ENCODE peak calls at places on chromosomes 12 and 14, in six cellular contexts. S, W, B, C, E and P are unnamed samples.

GRCh38 chr12:62848418-62848817 is 86.5 kb downstream of the PPM1H start:
- DNase-seq in S (peak), W (no peak), B (no peak), C (peak), E (no peak), P (no peak)

GRCh38 chr14:96626916-96627315 is 124.7 kb downstream of the PAPOLA start:
- DNase-seq in S (no peak), W (no peak), B (no peak), C (peak), E (no peak), P (no peak)

GRCh38 chr12:106417926-106418910 is 60.7 kb downstream of the POLR3B start:
- DNase-seq in S (no peak), W (no peak), B (no peak), C (peak), E (no peak), P (no peak)

GRCh38 chr14:101791919-101792572 is 30.5 kb downstream of the PPP2R5C start:
- DNase-seq in S (no peak), W (no peak), B (no peak), C (peak), E (no peak), P (no peak)

GRCh38 chr14:100785626-100786025 is 40.3 kb upstream of the MEG3 start:
- DNase-seq in S (no peak), W (no peak), B (no peak), C (no peak), E (no peak), P (no peak)

GRCh38 chr12:27453462-27453861 is 6.9 kb downstream of the SMCO2 start:
- DNase-seq in S (no peak), W (no peak), B (no peak), C (no peak), E (no peak), P (no peak)

GRCh38 chr14:84108746-84109457 is 1421.0 kb upstream of the FLRT2 start:
- DNase-seq in S (no peak), W (no peak), B (no peak), C (no peak), E (no peak), P (no peak)

GRCh38 chr12:119113587-119113986 is 65.1 kb upstream of the HSPB8 start:
- DNase-seq in S (no peak), W (no peak), B (no peak), C (no peak), E (no peak), P (no peak)

GRCh38 chr12:49631336-49631907 is 8.1 kb downstream of the PRPF40B start:
- DNase-seq in S (no peak), W (no peak), B (no peak), C (no peak), E (no peak), P (no peak)

GRCh38 chr12:124904306-124905098 is 9.9 kb downstream of the UBC start:
- DNase-seq in S (no peak), W (no peak), B (no peak), C (peak), E (no peak), P (no peak)

GRCh38 chr14:79629372-79629771 is 581.9 kb downstream of the DIO2 start:
- DNase-seq in S (no peak), W (no peak), B (no peak), C (no peak), E (no peak), P (no peak)

GRCh38 chr14:100336618-100337530 is 13.7 kb downstream of the SLC25A47 start:
- DNase-seq in S (no peak), W (no peak), B (no peak), C (no peak), E (no peak), P (no peak)

GRCh38 chr12:62933871-62934798 is 815 bp downstream of the PPM1H start:
- DNase-seq in S (peak), W (peak), B (no peak), C (peak), E (peak), P (no peak)

GRCh38 chr14:100524933-100525243 is 62.3 kb downstream of the BEGAIN start:
- DNase-seq in S (no peak), W (no peak), B (no peak), C (peak), E (peak), P (no peak)

GRCh38 chr12:77559400-77560074 is 271.2 kb upstream of the NAV3 start:
- DNase-seq in S (no peak), W (no peak), B (no peak), C (no peak), E (no peak), P (no peak)

GRCh38 chr12:90652280-90652679 is 302.7 kb downstream of the CCER1 start:
- DNase-seq in S (no peak), W (no peak), B (no peak), C (no peak), E (no peak), P (no peak)

GRCh38 chr14:51490205-51490604 is 161.5 kb upstream of the FRMD6 start:
- DNase-seq in S (no peak), W (no peak), B (no peak), C (no peak), E (no peak), P (no peak)

GRCh38 chr14:92880851-92881250 is 42.1 kb upstream of the CHGA start:
- DNase-seq in S (no peak), W (no peak), B (no peak), C (peak), E (no peak), P (no peak)

GRCh38 chr12:5718680-5719079 is 226.4 kb downstream of the ANO2 start:
- DNase-seq in S (no peak), W (no peak), B (no peak), C (peak), E (no peak), P (no peak)

GRCh38 chr14:54600685-54601084 is 33.8 kb downstream of the SAMD4A start:
- DNase-seq in S (no peak), W (no peak), B (no peak), C (no peak), E (no peak), P (no peak)

GRCh38 chr12:71070416-71071155 is 87.2 kb downstream of the TSPAN8 start:
- DNase-seq in S (no peak), W (no peak), B (no peak), C (no peak), E (no peak), P (no peak)

GRCh38 chr12:52230364-52231281 is 2.4 kb upstream of the KRT7 start:
- DNase-seq in S (no peak), W (no peak), B (no peak), C (peak), E (no peak), P (no peak)

GRCh38 chr12:52691765-52692150 is 11.6 kb upstream of the KRT1 start:
- DNase-seq in S (no peak), W (no peak), B (no peak), C (no peak), E (no peak), P (no peak)

GRCh38 chr12:48237048-48237630 is 34.0 kb upstream of the OR10AD1 start:
- DNase-seq in S (no peak), W (no peak), B (no peak), C (no peak), E (no peak), P (no peak)

GRCh38 chr14:61438860-61439765 is 117.7 kb downstream of the PRKCH start:
- DNase-seq in S (no peak), W (no peak), B (peak), C (peak), E (peak), P (peak)

GRCh38 chr12:116130431-116130830 is 147.1 kb downstream of the MED13L start:
- DNase-seq in S (no peak), W (no peak), B (no peak), C (no peak), E (no peak), P (no peak)